ENCODE peak calls at places on chromosomes 1 and 21, in eight cellular contexts. Z is transverse colon, G is H9, P is brain microvascular endothelial cell, R is K562, X is hepatocyte, Q is HFFc6, B is uterus. U is an unnamed sample.

GRCh38 chr21:15908187-15908586 is 178.4 kb downstream of the USP25 start:
- DNase-seq in Z (no peak), G (no peak), P (peak; percentile 46), R (no peak), X (no peak), Q (no peak), B (no peak), U (no peak)

GRCh38 chr21:46416551-46416950 is 42.1 kb upstream of the DIP2A start:
- DNase-seq in Z (no peak), G (no peak), P (no peak), R (no peak), X (no peak), Q (no peak), B (no peak), U (no peak)

GRCh38 chr1:198726455-198726854 is 87.6 kb downstream of the PTPRC start:
- DNase-seq in Z (no peak), G (no peak), P (peak; percentile 68), R (no peak), X (no peak), Q (peak; percentile 16), B (no peak), U (no peak)

GRCh38 chr21:32309906-32310460 is 11.3 kb downstream of the MRAP start:
- DNase-seq in Z (no peak), G (no peak), P (no peak), R (no peak), X (no peak), Q (no peak), B (no peak), U (no peak)

GRCh38 chr1:228438266-228438665 is 21.6 kb upstream of the TRIM17 start:
- DNase-seq in Z (no peak), G (no peak), P (no peak), R (no peak), X (no peak), Q (no peak), B (no peak), U (no peak)

GRCh38 chr1:198328458-198329032 is 171.7 kb downstream of the NEK7 start:
- DNase-seq in Z (no peak), G (no peak), P (no peak), R (no peak), X (no peak), Q (no peak), B (no peak), U (no peak)

GRCh38 chr21:42189860-42190491 is 29.0 kb upstream of the ABCG1 start:
- DNase-seq in Z (no peak), G (no peak), P (no peak), R (no peak), X (no peak), Q (no peak), B (no peak), U (no peak)

GRCh38 chr1:46179138-46180081 is 3.1 kb upstream of the P3R3URF start:
- DNase-seq in Z (peak; percentile 88), G (peak; percentile 89), P (peak; percentile 79), R (peak; percentile 92), X (peak; percentile 94), Q (peak; percentile 78), B (peak; percentile 75), U (peak; percentile 81)

GRCh38 chr1:19432943-19433609 is 52.3 kb downstream of the CAPZB start:
- DNase-seq in Z (no peak), G (no peak), P (no peak), R (no peak), X (peak; percentile 36), Q (no peak), B (no peak), U (no peak)

GRCh38 chr21:33980276-33980916 is 64.8 kb upstream of the ATP5PO start:
- DNase-seq in Z (no peak), G (no peak), P (no peak), R (no peak), X (no peak), Q (no peak), B (no peak), U (no peak)

GRCh38 chr1:9166289-9167235 is 37.7 kb upstream of the GPR157 start:
- DNase-seq in Z (no peak), G (no peak), P (peak; percentile 91), R (no peak), X (no peak), Q (no peak), B (no peak), U (no peak)

GRCh38 chr1:9164537-9164910 is 35.6 kb upstream of the GPR157 start:
- DNase-seq in Z (no peak), G (no peak), P (no peak), R (no peak), X (no peak), Q (no peak), B (no peak), U (no peak)

GRCh38 chr1:9167638-9168037 is 38.7 kb upstream of the GPR157 start:
- DNase-seq in Z (no peak), G (no peak), P (no peak), R (no peak), X (no peak), Q (no peak), B (no peak), U (no peak)

GRCh38 chr1:9164919-9165318 is 36.0 kb upstream of the GPR157 start:
- DNase-seq in Z (no peak), G (no peak), P (no peak), R (no peak), X (no peak), Q (no peak), B (no peak), U (no peak)

DNA sequence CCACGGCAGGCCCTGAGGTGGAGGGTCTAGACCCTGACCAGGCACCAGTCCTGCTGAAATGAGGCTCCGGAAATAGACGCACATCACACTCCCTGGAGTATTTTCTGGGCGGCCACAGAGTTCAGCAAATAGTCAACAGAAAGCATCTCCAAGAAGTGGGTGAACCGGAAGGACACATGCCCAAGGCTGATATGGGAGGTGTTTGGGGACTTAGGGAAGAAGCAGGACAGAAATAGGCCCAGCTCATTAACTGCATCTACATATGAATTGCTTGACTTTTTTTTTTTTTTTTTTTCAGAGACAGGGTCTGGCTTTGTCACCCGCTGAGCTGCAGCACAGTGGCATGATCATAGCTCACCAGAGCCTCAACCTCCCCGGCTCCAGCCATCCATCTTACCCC is 36.5 kb upstream of the GPR157 start:
- DNase-seq in Z (no peak), G (no peak), P (peak; percentile 46), R (no peak), X (no peak), Q (no peak), B (no peak), U (no peak)
- TF ChIP-seq CTCF in Z (no peak), G (no peak), P (no peak), R (no peak), X (no peak), Q (no peak), B (no peak), U (no peak)

GRCh38 chr1:61659061-61659460 is 65.9 kb downstream of the TM2D1 start:
- DNase-seq in Z (no peak), G (no peak), P (no peak), R (peak; percentile 14), X (no peak), Q (no peak), B (no peak), U (no peak)
- TF ChIP-seq CTCF in Z (no peak), G (peak; percentile 64), P (peak; percentile 17), R (peak; percentile 36), X (no peak), Q (peak; percentile 36), B (no peak), U (peak; percentile 29)

GRCh38 chr1:218429301-218429700 is 84.2 kb downstream of the TGFB2 start:
- DNase-seq in Z (no peak), G (no peak), P (no peak), R (no peak), X (no peak), Q (no peak), B (no peak), U (no peak)
- TF ChIP-seq CTCF in Z (no peak), G (no peak), P (no peak), R (no peak), X (no peak), Q (no peak), B (no peak), U (no peak)

GRCh38 chr1:12244078-12244477 is 14.2 kb downstream of the VPS13D start:
- DNase-seq in Z (no peak), G (no peak), P (no peak), R (peak; percentile 53), X (no peak), Q (no peak), B (no peak), U (no peak)
- TF ChIP-seq CTCF in Z (no peak), G (peak; percentile 71), P (peak; percentile 65), R (peak; percentile 68), X (peak; percentile 13), Q (peak; percentile 62), B (no peak), U (peak; percentile 50)

GRCh38 chr1:242454262-242455051 is 70.0 kb downstream of the PLD5 start:
- DNase-seq in Z (no peak), G (no peak), P (peak; percentile 6), R (peak; percentile 49), X (peak; percentile 59), Q (peak; percentile 16), B (no peak), U (no peak)
- TF ChIP-seq CTCF in Z (peak; percentile 27), G (peak; percentile 79), P (peak; percentile 69), R (peak; percentile 66), X (peak; percentile 79), Q (peak; percentile 79), B (peak; percentile 45), U (peak; percentile 86)

DNA sequence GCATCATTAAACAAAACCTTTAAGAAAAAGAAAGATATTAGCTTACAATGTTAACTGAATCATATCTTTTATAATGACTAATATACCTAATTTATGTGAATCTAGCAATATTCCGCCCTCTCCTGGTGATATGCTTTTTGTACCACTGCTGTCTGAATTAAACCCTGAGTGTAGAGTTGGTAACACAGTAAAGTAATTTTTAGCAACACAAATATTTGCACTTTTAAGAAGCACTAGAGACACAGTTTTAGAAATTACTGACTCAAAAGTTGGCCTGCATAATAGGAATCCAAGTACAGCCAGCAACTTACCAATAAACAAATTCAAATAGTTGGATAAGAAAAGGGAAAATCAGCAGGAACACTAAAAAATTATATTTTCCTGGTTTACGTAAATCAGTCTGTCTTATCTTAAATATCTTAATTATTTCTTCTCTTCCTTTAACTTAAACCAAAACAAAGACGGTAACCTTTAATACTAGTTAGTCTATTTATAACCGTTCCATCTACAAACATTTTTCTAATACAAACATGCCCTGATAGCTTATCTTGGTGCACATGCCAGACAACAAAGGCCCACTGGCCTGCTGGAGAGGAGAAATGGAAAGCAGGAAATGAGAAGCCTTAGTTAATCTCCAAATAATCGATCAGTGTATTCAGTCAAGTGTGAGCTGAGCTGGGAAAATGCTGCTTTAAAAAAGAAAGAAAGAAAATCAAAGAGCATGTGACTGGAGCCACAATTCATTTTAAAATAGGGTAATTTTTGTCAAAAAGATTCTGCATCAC is 246.0 kb downstream of the RERE start:
- DNase-seq in Z (no peak), G (no peak), P (peak; percentile 66), R (no peak), X (peak; percentile 33), Q (peak; percentile 20), B (no peak), U (no peak)
- TF ChIP-seq CTCF in Z (no peak), G (no peak), P (peak; percentile 49), R (peak; percentile 21), X (peak; percentile 52), Q (peak; percentile 76), B (peak; percentile 56), U (peak; percentile 47)

U was measured in neural crest cell.